ENCODE peak calls at places on chromosomes 13 and 19, in five cellular contexts. W, F, V, I and O are unnamed samples.

GRCh38 chr19:45587873-45588272 is 3.3 kb upstream of the OPA3 start:
- DNase-seq in F (no peak), W (no peak), V (peak; percentile 47), I (no peak), O (no peak)

GRCh38 chr19:53659292-53659691 is 27.5 kb downstream of the DPRX start:
- DNase-seq in W (peak; percentile 59), V (peak; percentile 65), I (peak; percentile 33), F (no peak), O (no peak)

GRCh38 chr13:112759834-112760233 is 70.0 kb downstream of the ATP11A start:
- DNase-seq in W (no peak), V (no peak), I (no peak), F (no peak), O (no peak)

GRCh38 chr13:113034451-113035208 is 65.6 kb downstream of the MCF2L start:
- DNase-seq in I (peak; percentile 57), F (no peak), V (peak; percentile 52), W (peak; percentile 72), O (no peak)

GRCh38 chr13:24215732-24216131 is 55.2 kb downstream of the SPATA13 start:
- DNase-seq in I (no peak), W (no peak), F (no peak), V (no peak), O (no peak)

GRCh38 chr13:34469212-34469983 is 472.7 kb upstream of the NBEA start:
- DNase-seq in V (no peak), I (peak; percentile 38), W (no peak), F (no peak), O (no peak)

GRCh38 chr13:29175245-29175873 is 355.2 kb downstream of the MTUS2 start:
- DNase-seq in V (no peak), F (no peak), I (no peak), W (no peak), O (no peak)

GRCh38 chr19:23263870-23264590 is 13.8 kb upstream of the ZNF724 start:
- DNase-seq in I (no peak), F (no peak), V (no peak), W (no peak), O (no peak)

GRCh38 chr13:26540319-26540718 is 17.2 kb upstream of the WASF3 start:
- DNase-seq in W (no peak), I (peak; percentile 37), V (no peak), F (no peak), O (no peak)

GRCh38 chr19:35657904-35658700 is 8.2 kb upstream of the UPK1A start:
- DNase-seq in I (no peak), F (no peak), W (no peak), V (no peak), O (no peak)

GRCh38 chr13:21590231-21590630 is 13.7 kb downstream of the MICU2 start:
- DNase-seq in W (no peak), F (no peak), I (no peak), V (no peak), O (no peak)

GRCh38 chr19:45637890-45638667 is 1.1 kb downstream of the EML2 start:
- DNase-seq in I (no peak), F (no peak), W (no peak), V (no peak), O (no peak)

GRCh38 chr13:44812818-44813217 is 176.5 kb downstream of the NUFIP1 start:
- DNase-seq in I (no peak), W (no peak), V (no peak), F (no peak), O (no peak)

GRCh38 chr13:99042851-99043250 is 65.0 kb upstream of the DOCK9 start:
- DNase-seq in V (no peak), W (no peak), I (no peak), F (no peak), O (no peak)
- TF ChIP-seq POLR2AphosphoS5 in V (no peak), W (no peak), I (no peak), F (no peak), O (no peak)

DNA sequence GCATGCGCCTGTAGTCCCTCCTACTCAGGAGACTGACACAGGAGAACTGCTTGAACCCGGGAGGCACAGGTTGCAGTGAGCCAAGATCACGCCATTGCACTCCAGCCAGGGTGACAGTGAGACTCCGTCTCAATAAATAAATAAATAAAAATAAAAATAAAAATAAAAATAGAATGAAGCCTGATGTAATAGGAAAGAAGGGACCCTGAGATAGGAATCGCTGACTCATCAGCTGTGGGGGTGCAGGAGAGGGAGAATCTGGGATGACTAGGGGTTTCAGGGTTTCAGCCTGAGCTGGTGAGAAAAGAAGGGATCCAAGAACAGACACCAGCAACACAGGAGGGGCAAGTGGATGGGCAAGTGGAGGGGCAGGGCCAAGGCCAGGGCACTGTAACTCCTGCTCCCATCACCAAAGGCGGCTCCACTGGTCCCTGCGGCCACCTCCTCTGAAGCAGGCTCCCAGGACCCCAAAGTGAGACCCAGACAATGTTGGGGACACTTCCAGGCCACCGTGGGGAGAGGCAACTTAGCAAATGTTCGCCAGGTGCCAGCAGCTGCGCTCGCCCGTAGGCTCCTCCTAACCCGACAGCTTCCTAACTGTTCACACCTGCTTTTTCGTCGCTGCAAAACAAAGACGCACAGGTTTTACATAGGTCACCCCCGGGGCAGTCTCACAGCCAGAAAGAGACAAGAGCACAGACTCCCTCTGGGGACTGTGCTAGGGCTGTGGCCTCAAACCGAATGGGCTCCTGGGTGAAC is 1.2 kb downstream of the HAUS8 start:
- DNase-seq in I (no peak), F (no peak), W (no peak), V (no peak), O (no peak)
- TF ChIP-seq TAF1 in I (no peak), F (no peak), W (no peak), V (no peak), O (no peak)

DNA sequence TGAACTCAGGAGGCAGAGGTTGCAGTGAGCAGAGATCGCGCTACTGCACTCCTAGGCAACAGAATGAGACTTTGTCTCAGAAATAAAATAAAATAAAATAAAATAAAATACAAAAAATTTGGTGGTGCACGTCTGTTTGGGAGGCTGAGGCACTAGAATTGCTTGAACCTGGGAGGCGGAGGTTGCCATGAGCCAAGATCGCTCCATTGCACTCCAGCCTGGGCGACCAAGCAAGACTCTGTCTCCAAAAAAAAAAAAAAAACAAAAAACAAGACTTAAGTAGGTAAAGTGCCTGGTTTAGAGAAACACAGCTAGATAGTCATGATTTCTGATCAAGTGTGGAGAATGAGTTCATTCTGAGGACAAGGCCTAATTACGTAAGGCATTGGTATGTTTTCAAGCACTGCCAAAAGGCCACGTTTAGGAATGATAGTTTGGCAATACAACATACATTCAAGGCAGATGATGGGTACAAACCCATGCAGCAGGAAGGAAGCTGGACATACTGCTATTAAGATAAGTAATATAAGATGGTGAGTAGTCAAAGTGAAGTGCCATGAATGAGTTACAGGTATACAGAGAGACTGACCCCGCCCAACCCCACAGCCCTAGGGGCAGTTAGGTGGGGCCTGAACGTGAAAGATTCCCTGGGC is 4.8 kb upstream of the UCHL3 start:
- DNase-seq in W (no peak), V (peak; percentile 78), I (no peak), F (no peak), O (no peak)
- TF ChIP-seq POLR2AphosphoS5 in W (no peak), V (no peak), I (no peak), F (no peak), O (no peak)

GRCh38 chr13:110345701-110346100 is 38.6 kb downstream of the COL4A2 start:
- DNase-seq in W (no peak), I (no peak), V (no peak), F (no peak), O (no peak)

GRCh38 chr13:110342474-110342873 is 35.4 kb downstream of the COL4A2 start:
- DNase-seq in W (no peak), F (no peak), V (no peak), I (no peak), O (no peak)

GRCh38 chr13:110345266-110345665 is 38.2 kb downstream of the COL4A2 start:
- DNase-seq in V (no peak), F (no peak), W (no peak), I (no peak), O (no peak)

GRCh38 chr13:110343241-110343865 is 36.3 kb downstream of the COL4A2 start:
- DNase-seq in W (no peak), F (no peak), V (no peak), I (no peak), O (no peak)

GRCh38 chr13:110344320-110344719 is 37.2 kb downstream of the COL4A2 start:
- DNase-seq in V (no peak), W (no peak), F (no peak), I (no peak), O (no peak)
- TF ChIP-seq TAF1 in V (no peak), W (no peak), F (no peak), I (no peak), O (no peak)